ENCODE peak calls at places on chromosomes 11 and 22, in five cellular contexts. One of them, this sample, is unnamed. For H3K27me3, the result is how much of the 10 kb centered on the place peaks cover.

GRCh38 chr11:18091731-18092130 is 14.2 kb downstream of the SAAL1 start:
- DNase-seq in CD4-positive, CD25-positive, alpha-beta regulatory T cell: no peak
- DNase-seq in psoas muscle: no peak
- DNase-seq in aorta: no peak
- DNase-seq in mammary epithelial cell: peak
- DNase-seq in this sample: no peak

GRCh38 chr11:95459268-95460040 is 228.5 kb upstream of the SESN3 start:
- DNase-seq in psoas muscle: no peak
- DNase-seq in mammary epithelial cell: peak
- DNase-seq in aorta: no peak
- DNase-seq in CD4-positive, CD25-positive, alpha-beta regulatory T cell: no peak
- DNase-seq in this sample: peak

GRCh38 chr11:4025248-4025956 is 69.2 kb upstream of the RRM1 start:
- DNase-seq in CD4-positive, CD25-positive, alpha-beta regulatory T cell: no peak
- DNase-seq in mammary epithelial cell: peak
- DNase-seq in psoas muscle: no peak
- DNase-seq in aorta: no peak
- DNase-seq in this sample: no peak

GRCh38 chr11:93481279-93481678 is 61.9 kb downstream of the SMCO4 start:
- DNase-seq in CD4-positive, CD25-positive, alpha-beta regulatory T cell: no peak
- DNase-seq in mammary epithelial cell: no peak
- DNase-seq in psoas muscle: no peak
- DNase-seq in aorta: no peak
- DNase-seq in this sample: peak

GRCh38 chr11:96969251-96969650 is 579.4 kb downstream of the JRKL start:
- DNase-seq in psoas muscle: no peak
- DNase-seq in aorta: no peak
- DNase-seq in CD4-positive, CD25-positive, alpha-beta regulatory T cell: no peak
- DNase-seq in mammary epithelial cell: peak
- DNase-seq in this sample: peak

GRCh38 chr11:95502522-95502921 is 271.5 kb upstream of the SESN3 start:
- DNase-seq in aorta: no peak
- DNase-seq in psoas muscle: no peak
- DNase-seq in mammary epithelial cell: no peak
- DNase-seq in CD4-positive, CD25-positive, alpha-beta regulatory T cell: no peak
- DNase-seq in this sample: no peak

GRCh38 chr11:76207642-76208378 is 1.5 kb upstream of the WNT11 start:
- DNase-seq in aorta: peak
- DNase-seq in CD4-positive, CD25-positive, alpha-beta regulatory T cell: peak
- DNase-seq in mammary epithelial cell: peak
- DNase-seq in psoas muscle: peak
- DNase-seq in this sample: peak

GRCh38 chr11:64263021-64263946 is 12.0 kb downstream of the PLCB3 start:
- DNase-seq in psoas muscle: no peak
- DNase-seq in mammary epithelial cell: peak
- DNase-seq in aorta: no peak
- DNase-seq in CD4-positive, CD25-positive, alpha-beta regulatory T cell: no peak
- DNase-seq in this sample: peak

GRCh38 chr22:47333625-47334024 is 571.2 kb downstream of the TBC1D22A start:
- DNase-seq in CD4-positive, CD25-positive, alpha-beta regulatory T cell: no peak
- DNase-seq in psoas muscle: no peak
- DNase-seq in aorta: no peak
- DNase-seq in mammary epithelial cell: peak
- DNase-seq in this sample: peak

GRCh38 chr11:8285228-8285627 is 21.6 kb upstream of the LMO1 start:
- DNase-seq in mammary epithelial cell: no peak
- DNase-seq in aorta: peak
- DNase-seq in CD4-positive, CD25-positive, alpha-beta regulatory T cell: no peak
- DNase-seq in psoas muscle: no peak
- DNase-seq in this sample: no peak

GRCh38 chr11:115720537-115721308 is 216.5 kb upstream of the CADM1 start:
- DNase-seq in psoas muscle: no peak
- DNase-seq in CD4-positive, CD25-positive, alpha-beta regulatory T cell: no peak
- DNase-seq in mammary epithelial cell: no peak
- DNase-seq in aorta: no peak
- DNase-seq in this sample: no peak

GRCh38 chr11:128424271-128424709 is 163.1 kb downstream of the ETS1 start:
- DNase-seq in aorta: peak
- DNase-seq in mammary epithelial cell: no peak
- DNase-seq in psoas muscle: peak
- DNase-seq in CD4-positive, CD25-positive, alpha-beta regulatory T cell: no peak
- DNase-seq in this sample: no peak

GRCh38 chr11:111540921-111541208 is 345 bp downstream of the LAYN start:
- DNase-seq in mammary epithelial cell: no peak
- DNase-seq in psoas muscle: no peak
- DNase-seq in CD4-positive, CD25-positive, alpha-beta regulatory T cell: no peak
- DNase-seq in aorta: no peak
- DNase-seq in this sample: no peak

GRCh38 chr11:19789840-19790710 is 77.4 kb downstream of the NAV2 start:
- DNase-seq in CD4-positive, CD25-positive, alpha-beta regulatory T cell: no peak
- DNase-seq in aorta: no peak
- DNase-seq in psoas muscle: no peak
- DNase-seq in mammary epithelial cell: no peak
- DNase-seq in this sample: no peak

GRCh38 chr11:2940166-2940929 is 11.1 kb upstream of the PHLDA2 start:
- DNase-seq in aorta: peak
- DNase-seq in CD4-positive, CD25-positive, alpha-beta regulatory T cell: peak
- DNase-seq in mammary epithelial cell: peak
- DNase-seq in psoas muscle: peak
- DNase-seq in this sample: peak

GRCh38 chr22:49923445-49923844 is 5.0 kb downstream of the CRELD2 start:
- DNase-seq in CD4-positive, CD25-positive, alpha-beta regulatory T cell: no peak
- DNase-seq in aorta: no peak
- DNase-seq in psoas muscle: no peak
- DNase-seq in mammary epithelial cell: no peak
- DNase-seq in this sample: no peak

GRCh38 chr11:134786636-134787035 is 374.6 kb upstream of the B3GAT1 start:
- DNase-seq in CD4-positive, CD25-positive, alpha-beta regulatory T cell: no peak
- DNase-seq in aorta: no peak
- DNase-seq in mammary epithelial cell: no peak
- DNase-seq in psoas muscle: no peak
- DNase-seq in this sample: no peak

GRCh38 chr22:38554281-38554680 is 15.7 kb downstream of the DMC1 start:
- DNase-seq in mammary epithelial cell: peak
- DNase-seq in CD4-positive, CD25-positive, alpha-beta regulatory T cell: no peak
- DNase-seq in aorta: no peak
- DNase-seq in psoas muscle: no peak
- DNase-seq in this sample: no peak

GRCh38 chr22:44361391-44362126 is 48.8 kb upstream of the SHISAL1 start:
- DNase-seq in aorta: peak
- DNase-seq in mammary epithelial cell: peak
- DNase-seq in CD4-positive, CD25-positive, alpha-beta regulatory T cell: no peak
- DNase-seq in psoas muscle: peak
- DNase-seq in this sample: peak

GRCh38 chr11:129384415-129384814 is 8.8 kb downstream of the BARX2 start:
- DNase-seq in mammary epithelial cell: no peak
- DNase-seq in aorta: no peak
- DNase-seq in CD4-positive, CD25-positive, alpha-beta regulatory T cell: no peak
- DNase-seq in psoas muscle: no peak
- DNase-seq in this sample: no peak

GRCh38 chr11:32434387-32435151 is 770 bp downstream of the WT1 start:
- DNase-seq in CD4-positive, CD25-positive, alpha-beta regulatory T cell: no peak
- DNase-seq in psoas muscle: no peak
- DNase-seq in aorta: no peak
- DNase-seq in mammary epithelial cell: no peak
- DNase-seq in this sample: no peak

GRCh38 chr11:66203847-66204246 is 64.6 kb upstream of the RAB1B start:
- DNase-seq in aorta: no peak
- DNase-seq in mammary epithelial cell: no peak
- DNase-seq in psoas muscle: no peak
- DNase-seq in CD4-positive, CD25-positive, alpha-beta regulatory T cell: no peak
- DNase-seq in this sample: no peak

GRCh38 chr22:38383417-38383816 is 66.2 kb upstream of the CSNK1E start:
- DNase-seq in psoas muscle: no peak
- DNase-seq in CD4-positive, CD25-positive, alpha-beta regulatory T cell: no peak
- DNase-seq in aorta: no peak
- DNase-seq in mammary epithelial cell: no peak
- DNase-seq in this sample: no peak

GRCh38 chr22:47257566-47257965 is 495.1 kb downstream of the TBC1D22A start:
- DNase-seq in mammary epithelial cell: no peak
- DNase-seq in psoas muscle: no peak
- DNase-seq in CD4-positive, CD25-positive, alpha-beta regulatory T cell: no peak
- DNase-seq in aorta: peak
- DNase-seq in this sample: no peak

DNA sequence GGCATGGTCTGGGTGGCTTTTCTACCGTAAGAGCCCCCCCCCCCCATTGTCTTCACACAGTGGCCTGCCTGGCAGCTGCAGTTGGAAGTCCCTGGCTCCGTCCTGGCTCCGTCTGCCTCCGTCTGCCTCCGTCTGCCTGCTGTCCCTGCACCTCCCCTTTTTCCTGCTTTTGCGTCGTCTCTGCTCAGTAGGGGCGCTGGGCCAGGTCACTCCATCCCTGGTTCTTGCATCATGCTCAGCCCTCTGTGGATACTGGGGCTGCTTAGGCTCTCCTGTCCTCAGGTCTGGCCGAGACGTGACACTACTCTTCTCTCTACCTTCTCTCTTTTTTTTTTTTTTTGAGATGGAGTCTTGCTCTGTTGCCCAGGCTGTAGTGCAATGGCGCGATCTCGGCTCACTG is 27.8 kb downstream of the AP2A2 start:
- DNase-seq in aorta: no peak
- DNase-seq in mammary epithelial cell: no peak
- DNase-seq in CD4-positive, CD25-positive, alpha-beta regulatory T cell: no peak
- DNase-seq in psoas muscle: no peak
- DNase-seq in this sample: no peak
- H3K4me3 ChIP-seq in aorta: no peak
- H3K4me3 ChIP-seq in mammary epithelial cell: no peak
- H3K4me3 ChIP-seq in CD4-positive, CD25-positive, alpha-beta regulatory T cell: no peak
- H3K4me3 ChIP-seq in psoas muscle: no peak
- H3K4me3 ChIP-seq in this sample: no peak

DNA sequence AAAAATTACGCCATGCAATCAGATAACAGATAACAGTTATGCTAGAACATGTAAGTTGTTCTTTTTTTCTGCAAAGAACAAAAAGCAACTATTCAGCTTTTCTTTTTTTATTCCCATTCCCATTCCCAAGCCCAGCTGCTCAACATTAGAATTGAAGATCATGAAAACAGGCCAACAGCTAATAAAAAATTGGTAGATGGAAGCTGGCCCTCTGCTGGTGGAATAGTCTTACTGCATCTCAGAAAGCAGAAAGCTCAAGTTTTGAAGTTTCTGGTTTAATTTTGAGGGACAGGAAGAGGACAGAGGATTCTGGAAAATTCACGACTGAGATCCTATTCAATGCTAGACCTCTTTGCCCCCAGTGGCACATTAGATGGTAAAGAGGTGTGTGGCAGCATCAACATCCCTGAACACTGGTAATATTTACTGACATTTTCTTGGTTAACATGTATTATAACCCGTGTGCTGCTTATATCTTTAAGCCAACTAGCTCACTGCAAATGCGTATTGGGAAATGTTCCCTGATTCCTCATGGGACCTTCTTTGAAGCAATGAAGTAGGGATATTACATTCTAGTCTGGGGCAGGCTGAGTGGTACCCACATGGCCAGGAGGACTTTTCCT is 591.2 kb downstream of the OPCML start:
- DNase-seq in CD4-positive, CD25-positive, alpha-beta regulatory T cell: no peak
- DNase-seq in psoas muscle: no peak
- DNase-seq in mammary epithelial cell: peak
- DNase-seq in aorta: no peak
- DNase-seq in this sample: peak
- H3K27me3 ChIP-seq in CD4-positive, CD25-positive, alpha-beta regulatory T cell: under half
- H3K27me3 ChIP-seq in psoas muscle: under half
- H3K27me3 ChIP-seq in mammary epithelial cell: under half
- H3K27me3 ChIP-seq in aorta: under half
- H3K27me3 ChIP-seq in this sample: under half

DNA sequence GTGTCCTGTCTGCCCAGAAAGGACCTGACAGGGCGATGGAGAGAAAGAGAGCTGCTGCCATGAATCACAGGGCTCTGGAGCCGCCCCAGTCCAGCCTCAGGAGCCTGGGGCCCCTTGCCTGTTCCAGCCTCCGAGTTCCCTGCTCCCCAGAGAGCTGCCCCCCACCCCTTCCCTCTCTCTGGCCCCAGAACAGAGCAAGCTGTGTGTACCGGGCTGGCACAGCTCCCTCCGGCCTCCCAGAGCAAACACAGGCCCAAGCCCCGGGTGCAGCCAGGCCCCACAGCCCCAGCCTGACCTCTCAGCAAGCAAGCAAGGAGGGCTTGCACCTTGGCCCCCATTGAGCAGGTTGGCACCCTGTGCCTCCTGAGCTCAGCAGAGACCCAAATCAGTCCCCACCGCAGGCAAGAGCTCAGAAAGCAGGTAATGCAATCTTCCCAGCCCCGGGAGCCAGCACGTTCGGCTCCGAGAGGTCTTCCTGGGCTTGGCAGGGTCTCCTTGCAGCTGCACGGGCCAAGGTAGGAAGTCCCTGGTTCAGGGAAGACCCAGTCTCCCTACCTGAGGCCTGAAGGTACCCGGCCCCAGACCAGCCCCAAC is 1.4 kb downstream of the PACSIN3 start:
- DNase-seq in CD4-positive, CD25-positive, alpha-beta regulatory T cell: no peak
- DNase-seq in psoas muscle: peak
- DNase-seq in aorta: no peak
- DNase-seq in mammary epithelial cell: no peak
- DNase-seq in this sample: no peak
- H3K4me3 ChIP-seq in CD4-positive, CD25-positive, alpha-beta regulatory T cell: no peak
- H3K4me3 ChIP-seq in psoas muscle: peak
- H3K4me3 ChIP-seq in aorta: peak
- H3K4me3 ChIP-seq in mammary epithelial cell: peak
- H3K4me3 ChIP-seq in this sample: peak

GRCh38 chr22:26426924-26427323 is 2.1 kb upstream of the ASPHD2 start:
- DNase-seq in mammary epithelial cell: no peak
- DNase-seq in psoas muscle: no peak
- DNase-seq in CD4-positive, CD25-positive, alpha-beta regulatory T cell: no peak
- DNase-seq in aorta: no peak
- DNase-seq in this sample: no peak
- H3K27me3 ChIP-seq in mammary epithelial cell: under half
- H3K27me3 ChIP-seq in psoas muscle: under half
- H3K27me3 ChIP-seq in CD4-positive, CD25-positive, alpha-beta regulatory T cell: under half
- H3K27me3 ChIP-seq in aorta: under half
- H3K27me3 ChIP-seq in this sample: under half

GRCh38 chr22:30181459-30182353 is 64.9 kb downstream of the LIF start:
- DNase-seq in psoas muscle: no peak
- DNase-seq in aorta: no peak
- DNase-seq in mammary epithelial cell: no peak
- DNase-seq in CD4-positive, CD25-positive, alpha-beta regulatory T cell: no peak
- DNase-seq in this sample: no peak
- H3K4me3 ChIP-seq in psoas muscle: no peak
- H3K4me3 ChIP-seq in aorta: no peak
- H3K4me3 ChIP-seq in mammary epithelial cell: no peak
- H3K4me3 ChIP-seq in CD4-positive, CD25-positive, alpha-beta regulatory T cell: no peak
- H3K4me3 ChIP-seq in this sample: no peak